ENCODE peak calls at places on chromosome X, in four cellular contexts. P is Peyer's patch, U is A549, Y is IMR-90. F is an unnamed sample. For H3K4me1, the result is how much of the 10 kb centered on the place peaks cover.

GRCh38 chrX:153769865-153770605 is 6.0 kb downstream of the PLXNB3 start:
- DNase-seq in U (no peak), Y (no peak), P (no peak), F (no peak)

GRCh38 chrX:47936224-47936939 is 67.4 kb downstream of the ZNF182 start:
- DNase-seq in U (no peak), P (no peak), Y (no peak), F (no peak)

GRCh38 chrX:12441376-12442128 is 303.3 kb downstream of the FRMPD4 start:
- DNase-seq in U (no peak), P (no peak), Y (peak), F (peak)

GRCh38 chrX:19670854-19671620 is 155.7 kb upstream of the MAP3K15 start:
- DNase-seq in P (no peak), Y (peak), U (peak), F (peak)

GRCh38 chrX:19931146-19931545 is 43.7 kb upstream of the SH3KBP1 start:
- DNase-seq in Y (no peak), P (no peak), U (no peak), F (no peak)

GRCh38 chrX:40449396-40449795 is 131.4 kb upstream of the ATP6AP2 start:
- DNase-seq in U (no peak), P (no peak), Y (no peak), F (peak)

GRCh38 chrX:129525162-129525561 is 1.9 kb upstream of the SMARCA1 start:
- DNase-seq in U (no peak), P (no peak), Y (no peak), F (no peak)

GRCh38 chrX:45264865-45265264 is 64.2 kb upstream of the DIPK2B start:
- DNase-seq in U (no peak), Y (no peak), P (no peak), F (no peak)

GRCh38 chrX:2708016-2708415 is 16.9 kb downstream of the CD99 start:
- DNase-seq in U (no peak), Y (no peak), P (no peak), F (no peak)

GRCh38 chrX:30781711-30782444 is 107.2 kb downstream of the TAB3 start:
- DNase-seq in Y (no peak), P (no peak), U (no peak), F (peak)

GRCh38 chrX:118496763-118497079 is 1.1 kb downstream of the DOCK11 start:
- DNase-seq in Y (no peak), U (no peak), P (no peak), F (no peak)

GRCh38 chrX:154411322-154411980 is at the start of gene TAFAZZIN:
- DNase-seq in U (peak), P (peak), Y (peak), F (peak)

GRCh38 chrX:136767104-136767941 is 13.4 kb downstream of the ARHGEF6 start:
- DNase-seq in U (peak), Y (peak), P (peak), F (no peak)

GRCh38 chrX:96722793-96723192 is 38.2 kb downstream of the DIAPH2 start:
- DNase-seq in U (no peak), P (no peak), Y (no peak), F (no peak)

GRCh38 chrX:10017866-10018265 is 50.7 kb downstream of the CLDN34 start:
- DNase-seq in U (peak), P (no peak), Y (peak), F (peak)

GRCh38 chrX:24260827-24261550 is 52.9 kb downstream of the SUPT20HL2 start:
- DNase-seq in U (no peak), Y (peak), P (peak), F (no peak)

GRCh38 chrX:15576019-15576418 is 24.7 kb downstream of the ACE2 start:
- DNase-seq in Y (peak), U (no peak), P (no peak), F (no peak)

GRCh38 chrX:12970691-12971202 is 4.2 kb upstream of the TMSB4X start:
- DNase-seq in U (no peak), P (peak), Y (peak), F (no peak)

GRCh38 chrX:152642931-152643525 is 5.3 kb downstream of the GABRQ start:
- DNase-seq in P (no peak), U (no peak), Y (no peak), F (no peak)

GRCh38 chrX:476724-477075 is 90.0 kb upstream of the PPP2R3B start:
- DNase-seq in U (no peak), P (no peak), Y (no peak), F (no peak)

DNA sequence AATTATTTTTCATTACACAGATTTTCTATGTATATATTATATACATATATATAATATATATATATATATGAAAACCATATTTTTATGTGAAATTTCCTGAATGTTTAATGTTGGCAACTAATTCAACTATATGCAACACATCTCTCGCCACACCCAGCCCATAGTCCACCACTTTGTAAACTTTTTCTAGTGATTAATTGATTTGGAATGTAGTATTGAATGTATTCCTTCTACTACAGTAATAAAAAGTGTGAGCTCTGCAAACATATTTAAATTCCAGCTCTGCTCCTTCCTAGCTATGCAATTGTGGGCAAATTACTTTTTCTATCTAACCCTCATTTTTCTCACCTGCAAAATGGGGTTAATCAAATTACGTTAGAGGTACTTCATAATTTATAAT is 187.8 kb downstream of the TEX11 start:
- DNase-seq in U (no peak), Y (no peak), P (no peak), F (no peak)
- H3K4me1 ChIP-seq in U (under half), Y (under half), P (under half), F (under half)

GRCh38 chrX:54639346-54640102 is 109.5 kb downstream of the GNL3L start:
- DNase-seq in P (peak), Y (peak), U (peak), F (peak)

GRCh38 chrX:54639018-54639345 is 109.0 kb downstream of the GNL3L start:
- DNase-seq in U (no peak), Y (no peak), P (no peak), F (no peak)

DNA sequence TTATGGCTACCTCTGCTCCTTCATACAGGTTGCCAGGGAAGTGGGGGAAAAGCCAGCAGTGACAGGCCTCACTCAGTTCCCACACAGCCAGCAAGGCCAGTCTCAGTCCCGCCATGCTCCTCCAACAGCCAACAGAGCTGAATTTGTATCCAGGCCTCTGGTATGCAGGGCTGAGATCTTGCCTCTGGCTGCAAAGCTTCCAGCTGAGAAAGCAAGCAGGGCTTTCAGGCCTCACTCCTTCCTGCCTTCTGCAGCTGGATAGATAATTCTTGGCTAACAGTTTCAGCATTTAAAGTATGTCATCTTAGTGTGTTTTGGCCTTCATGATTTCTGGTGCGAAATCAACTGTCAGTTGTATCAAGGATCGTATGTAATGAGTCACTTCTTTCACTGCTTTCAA is 103.6 kb downstream of the GNL3L start:
- DNase-seq in Y (peak), U (no peak), P (no peak), F (no peak)
- H3K27ac ChIP-seq in Y (no peak), U (no peak), P (no peak), F (no peak)

GRCh38 chrX:16807548-16807947 is 21.3 kb downstream of the TXLNG start:
- DNase-seq in Y (peak), U (no peak), P (no peak), F (no peak)
- TF ChIP-seq CTCF in Y (peak), U (no peak), P (no peak), F (peak)

GRCh38 chrX:17413228-17413627 is 38.2 kb downstream of the NHS start:
- DNase-seq in U (no peak), Y (peak), P (no peak), F (peak)

GRCh38 chrX:17412692-17413091 is 37.7 kb downstream of the NHS start:
- DNase-seq in Y (peak), U (peak), P (no peak), F (peak)

GRCh38 chrX:17414057-17414658 is 39.2 kb downstream of the NHS start:
- DNase-seq in U (no peak), P (no peak), Y (no peak), F (peak)

GRCh38 chrX:17409566-17410290 is 34.7 kb downstream of the NHS start:
- DNase-seq in U (no peak), Y (no peak), P (no peak), F (no peak)

DNA sequence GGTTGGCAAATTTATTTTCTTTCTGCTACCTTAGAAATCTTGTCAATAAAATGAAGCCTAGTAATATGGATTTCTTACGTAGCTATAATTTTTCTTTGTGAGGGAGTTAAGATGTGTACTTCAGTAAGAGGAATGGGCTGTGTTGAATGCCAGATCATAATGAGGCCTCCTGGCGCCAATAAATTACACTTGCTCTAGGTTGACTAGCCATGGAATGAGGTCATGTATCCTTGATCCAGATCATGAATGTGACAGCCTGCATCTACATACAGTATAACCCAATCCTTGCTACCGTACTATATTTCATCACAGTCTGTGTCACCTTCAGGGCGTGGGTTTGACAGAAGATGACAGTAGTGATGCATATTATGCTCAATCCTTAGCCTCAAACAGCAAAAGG is 36.2 kb downstream of the NHS start:
- DNase-seq in U (no peak), Y (no peak), P (no peak), F (no peak)
- H3K4me1 ChIP-seq in U (half or more), Y (under half), P (under half), F (under half)

DNA sequence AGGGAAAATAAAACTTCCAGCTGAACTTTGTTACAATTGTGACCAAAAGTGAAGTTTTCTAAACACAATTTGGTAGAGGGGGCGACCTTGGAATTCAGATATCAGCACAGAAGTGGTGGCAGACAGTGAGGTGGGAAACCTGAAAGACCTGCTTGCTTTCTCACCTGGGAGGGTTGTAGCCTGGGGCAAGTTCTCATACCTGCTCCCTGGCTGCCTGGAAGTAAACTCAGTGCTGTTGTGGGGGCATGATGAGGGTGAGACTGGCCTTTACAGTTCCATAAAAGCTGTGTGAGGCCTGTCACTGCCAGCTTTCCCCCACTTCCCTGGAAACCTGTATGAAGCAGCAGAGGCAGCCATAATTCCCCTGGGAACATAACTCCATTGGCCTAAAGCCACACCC is 1180.2 kb downstream of the FAM133A start:
- DNase-seq in U (no peak), Y (no peak), P (no peak), F (no peak)
- H3K27ac ChIP-seq in U (no peak), Y (no peak), P (no peak), F (no peak)

F was measured in foreskin keratinocyte.